ENCODE peak calls at places on chromosomes 2 and 18, in four cellular contexts. E is fibroblast of lung, A is MM.1S, B is right atrium auricular region. R is an unnamed sample.
A peak's percentile ranks its signal among the peaks of the same experiment; 100 is the strongest.

GRCh38 chr2:19757586-19757985 is 144.2 kb downstream of the TTC32 start:
- DNase-seq in E (no peak), B (no peak), A (no peak), R (no peak)

GRCh38 chr2:151695778-151696177 is 38.5 kb downstream of the NEB start:
- DNase-seq in E (no peak), B (no peak), A (no peak), R (no peak)

GRCh38 chr2:173669271-173669853 is 295.8 kb downstream of the SP3 start:
- DNase-seq in E (no peak), A (no peak), B (no peak), R (no peak)

GRCh38 chr2:159110784-159111183 is 142.3 kb downstream of the TANC1 start:
- DNase-seq in E (no peak), B (no peak), A (no peak), R (no peak)

GRCh38 chr18:59547691-59548182 is 149.5 kb downstream of the CCBE1 start:
- DNase-seq in B (no peak), E (peak; percentile 90), A (peak; percentile 75), R (no peak)

GRCh38 chr2:15725101-15725787 is 133.6 kb downstream of the DDX1 start:
- DNase-seq in A (no peak), B (no peak), E (no peak), R (no peak)

GRCh38 chr18:70469916-70470315 is 181.1 kb downstream of the SOCS6 start:
- DNase-seq in A (no peak), B (no peak), E (no peak), R (no peak)

GRCh38 chr2:174153757-174154680 is 94.3 kb downstream of the OLA1 start:
- DNase-seq in B (no peak), E (peak; percentile 95), A (no peak), R (no peak)

GRCh38 chr2:74146929-74147728 is 583 bp downstream of the BOLA3 start:
- DNase-seq in E (peak; percentile 13), A (peak; percentile 45), B (peak; percentile 58), R (no peak)

GRCh38 chr2:11175293-11175795 is 20.1 kb downstream of the SLC66A3 start:
- DNase-seq in A (no peak), E (peak; percentile 40), B (no peak), R (no peak)

GRCh38 chr2:216491757-216492635 is 6.6 kb upstream of the RPL37A start:
- DNase-seq in B (no peak), E (no peak), A (no peak), R (no peak)

GRCh38 chr2:197876524-197876923 is 72.1 kb downstream of the PLCL1 start:
- DNase-seq in E (no peak), B (no peak), A (no peak), R (no peak)

GRCh38 chr2:240454031-240454901 is 18.8 kb downstream of the GPC1 start:
- DNase-seq in E (no peak), A (no peak), B (no peak), R (no peak)

GRCh38 chr2:100427627-100428258 is 10.3 kb upstream of the CHST10 start:
- DNase-seq in B (no peak), A (no peak), E (peak; percentile 42), R (no peak)

GRCh38 chr18:45998244-45998643 is 31.1 kb upstream of the EPG5 start:
- DNase-seq in B (no peak), E (no peak), A (no peak), R (no peak)

DNA sequence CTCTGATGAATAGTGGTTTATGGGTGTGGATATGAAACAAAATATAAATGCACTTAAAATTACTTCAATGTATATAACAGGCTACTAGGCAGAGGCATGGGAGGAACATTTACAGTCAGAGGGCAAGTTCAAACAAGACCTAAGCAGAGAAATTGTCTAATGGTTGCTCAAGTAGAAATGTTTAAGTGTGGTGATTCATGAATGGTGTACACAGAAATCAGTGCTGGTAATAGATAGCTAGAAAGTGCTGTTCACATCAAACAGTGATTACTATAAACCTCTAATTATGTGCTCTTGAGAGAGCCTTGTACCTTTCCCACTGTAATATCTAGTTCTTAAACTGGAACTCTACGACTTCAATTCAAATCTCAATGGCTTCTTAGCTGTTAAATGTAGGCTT is 485.1 kb downstream of the NRXN1 start:
- DNase-seq in B (no peak), E (no peak), A (no peak), R (peak; percentile 80)
- H3K27ac ChIP-seq in B (no peak overlapping the region), E (no peak overlapping the region), A (no peak overlapping the region), R (peak overlapping the region; percentile 88)

DNA sequence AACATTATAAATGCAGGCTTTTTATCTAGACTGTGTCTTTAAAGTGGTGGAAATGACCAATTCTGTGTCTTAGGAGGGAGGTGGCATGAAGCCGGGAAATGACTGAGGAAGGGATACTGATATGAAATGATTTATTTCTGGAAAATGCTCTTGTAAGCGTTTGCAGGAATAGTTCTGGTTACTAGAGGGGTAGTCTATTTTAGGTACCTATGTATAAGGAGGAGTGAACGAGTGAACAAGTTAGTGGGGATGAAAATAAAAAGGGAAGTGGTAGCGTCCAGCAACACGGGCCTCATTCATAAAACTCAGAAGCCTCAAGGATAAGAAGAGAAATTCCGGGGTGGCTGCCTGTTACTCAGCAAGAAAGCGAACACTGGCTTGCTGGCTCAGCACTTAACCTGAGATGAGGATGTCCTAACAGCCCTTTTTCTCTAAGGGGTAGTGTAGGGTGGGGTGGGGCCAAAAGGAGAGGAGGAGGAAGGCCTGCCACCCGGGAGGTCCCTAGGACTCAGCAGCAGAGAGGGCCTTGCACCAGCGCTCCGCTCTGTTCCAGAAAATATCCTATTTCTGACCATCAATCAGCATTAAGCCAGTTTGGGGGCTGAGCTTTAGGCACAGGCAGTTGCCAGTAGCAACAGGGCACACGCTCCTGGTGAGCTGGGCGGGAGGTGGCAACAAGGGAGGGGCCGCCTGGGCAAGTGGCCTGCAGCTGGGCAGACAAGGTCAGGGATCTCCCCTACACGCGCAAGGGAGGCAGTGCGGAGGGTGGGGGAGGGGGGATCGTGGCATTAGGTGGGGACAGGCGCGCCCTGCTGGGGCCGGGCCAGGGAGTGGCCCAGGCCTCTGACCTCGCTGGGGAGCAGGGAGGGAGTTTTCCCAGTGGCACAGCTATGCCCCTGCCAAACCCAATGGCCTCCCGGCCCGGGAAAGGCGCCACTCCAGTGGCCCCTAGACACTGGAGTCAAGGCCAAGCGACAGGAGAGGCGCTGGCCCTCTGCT is 303.0 kb downstream of the NCKAP5 start:
- DNase-seq in B (no peak), A (no peak), E (no peak), R (no peak)
- H3K27ac ChIP-seq in B (no peak overlapping the region), A (no peak overlapping the region), E (no peak overlapping the region), R (no peak overlapping the region)

GRCh38 chr2:233270951-233271350 is 19.5 kb downstream of the ATG16L1 start:
- DNase-seq in A (no peak), B (no peak), E (no peak), R (no peak)
- H3K27ac ChIP-seq in A (no peak overlapping the region), B (no peak overlapping the region), E (no peak overlapping the region), R (no peak overlapping the region)

DNA sequence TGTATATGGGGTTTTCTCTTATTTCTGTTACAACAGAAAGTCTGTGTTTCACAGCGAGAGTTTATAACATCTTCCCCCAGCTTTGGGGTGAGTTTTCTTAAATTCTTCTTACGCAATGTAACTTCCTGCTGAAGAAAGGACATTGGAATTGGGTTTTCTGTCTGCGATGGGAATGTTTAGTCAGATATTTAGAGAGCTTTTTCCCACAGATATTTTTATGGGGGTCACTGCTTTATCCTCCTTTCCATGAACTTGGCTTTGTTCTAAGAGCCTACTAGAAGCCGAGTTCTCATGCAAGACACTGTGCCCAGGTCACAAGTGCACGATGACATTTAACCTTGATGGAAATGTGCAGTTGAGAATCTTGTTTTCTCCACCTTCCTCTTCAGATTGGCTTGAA is 22.1 kb downstream of the B3GNT2 start:
- DNase-seq in B (no peak), E (peak; percentile 64), A (no peak), R (no peak)
- H3K27ac ChIP-seq in B (peak overlapping the region; percentile 68), E (no peak overlapping the region), A (no peak overlapping the region), R (no peak overlapping the region)

DNA sequence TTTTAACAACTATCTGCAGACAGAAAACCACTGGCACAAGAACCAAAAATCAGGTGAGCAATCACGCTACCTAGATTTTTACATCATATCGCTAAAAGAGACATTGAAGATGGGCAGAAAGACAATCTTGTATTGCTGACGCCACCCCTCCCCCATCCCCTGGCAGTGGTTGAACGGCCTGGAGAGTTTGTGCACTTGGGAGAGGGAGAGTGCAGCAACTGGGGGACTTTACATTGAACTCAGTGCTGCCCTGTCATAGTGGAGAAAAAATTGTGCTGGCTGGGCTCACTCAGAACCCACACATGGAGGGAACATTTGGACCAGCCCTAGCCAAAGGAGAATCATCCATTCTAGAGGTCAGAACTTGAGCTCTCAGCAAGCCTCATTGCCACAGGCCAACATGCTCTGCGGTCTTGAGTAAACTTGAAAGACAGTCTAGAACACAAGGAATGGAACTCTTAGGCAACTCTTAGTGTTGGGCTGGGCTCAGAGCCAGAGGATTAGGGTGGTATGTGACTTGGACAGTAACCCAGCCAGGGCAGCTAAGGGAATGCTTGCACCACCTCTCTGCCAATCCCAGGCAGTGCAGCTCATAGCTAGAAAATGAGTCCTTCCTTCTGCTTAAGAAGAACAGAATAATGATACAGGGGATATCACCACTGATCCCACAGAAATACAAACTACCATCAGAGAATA is 220.0 kb upstream of the CYP26B1 start:
- DNase-seq in E (peak; percentile 88), B (peak; percentile 66), A (no peak), R (peak; percentile 99)
- H3K27ac ChIP-seq in E (no peak overlapping the region), B (no peak overlapping the region), A (no peak overlapping the region), R (no peak overlapping the region)

DNA sequence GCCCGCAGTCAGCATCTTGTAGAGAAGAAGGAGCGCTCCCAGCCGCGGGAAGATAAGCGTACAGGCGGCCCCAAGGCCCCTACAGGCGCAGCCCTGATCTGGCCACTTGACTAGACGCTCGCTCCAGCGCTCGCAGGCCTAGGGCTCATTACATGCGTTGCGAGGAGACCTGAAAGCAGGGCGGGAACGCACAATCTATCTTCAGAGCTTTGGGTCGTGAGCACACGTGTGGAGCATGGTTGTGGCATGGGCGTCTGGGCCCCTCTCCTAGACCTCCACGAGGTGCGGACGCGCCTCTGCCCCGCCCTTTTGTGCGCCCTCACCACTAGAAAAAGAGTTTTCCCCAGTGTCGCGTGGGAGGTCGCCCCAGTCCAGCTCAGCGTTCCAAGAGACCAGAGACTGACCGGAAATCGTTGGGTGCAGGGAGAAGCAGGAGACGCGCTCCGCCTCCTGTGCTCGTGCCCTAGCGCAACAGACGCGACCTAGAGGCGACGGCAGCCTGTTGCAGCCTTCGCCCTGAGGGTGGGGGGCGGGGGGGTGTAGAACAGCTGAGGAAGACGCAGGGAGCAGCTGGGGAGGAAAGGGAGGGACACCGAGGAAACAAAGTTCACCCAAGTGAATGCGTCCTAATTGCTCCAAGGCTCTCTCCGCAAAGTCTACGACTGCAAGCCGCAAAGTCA is 12.6 kb downstream of the NR4A2 start:
- DNase-seq in A (no peak), E (no peak), B (no peak), R (no peak)
- H3K27ac ChIP-seq in A (no peak overlapping the region), E (peak overlapping the region; percentile 43), B (peak overlapping the region; percentile 46), R (no peak overlapping the region)